ENCODE peak calls at places on chromosomes 4 and X, in six cellular contexts. I is fibroblast of villous mesenchyme; R is HT1080; P is stimulated activated naive CD4-positive, alpha-beta T cell treated with Interleukin-2 at 50 U/mL for 16 hours; D is LHCN-M2; L is EL. Y is an unnamed sample.
A peak's percentile ranks its signal among the peaks of the same experiment; 100 is the strongest.

GRCh38 chr4:8725845-8726244 is 133.3 kb downstream of the CPZ start:
- DNase-seq in I (no peak), R (no peak), P (no peak), D (no peak), L (no peak), Y (no peak)

GRCh38 chr4:76624271-76624681 is 189.2 kb downstream of the SHROOM3 start:
- DNase-seq in I (peak; percentile 96), R (peak; percentile 62), P (no peak), D (peak; percentile 96), L (peak; percentile 86), Y (no peak)

GRCh38 chrX:5876984-5877655 is 351.5 kb downstream of the NLGN4X start:
- DNase-seq in I (peak; percentile 3), R (no peak), P (no peak), D (peak; percentile 17), L (no peak), Y (no peak)

GRCh38 chr4:182230256-182230655 is 12.9 kb upstream of the TENM3 start:
- DNase-seq in I (no peak), R (no peak), P (no peak), D (no peak), L (no peak), Y (no peak)

GRCh38 chr4:101183658-101184373 is 163.5 kb downstream of the PPP3CA start:
- DNase-seq in I (no peak), R (peak; percentile 48), P (no peak), D (no peak), L (peak; percentile 42), Y (no peak)

GRCh38 chrX:135977611-135978010 is 3.8 kb upstream of the MMGT1 start:
- DNase-seq in I (peak; percentile 71), R (peak; percentile 18), P (no peak), D (peak; percentile 66), L (peak; percentile 51), Y (no peak)

GRCh38 chr4:27068151-27068862 is 207.7 kb downstream of the STIM2 start:
- DNase-seq in I (no peak), R (no peak), P (no peak), D (no peak), L (no peak), Y (no peak)

GRCh38 chr4:25172964-25173917 is 13.0 kb upstream of the SEPSECS start:
- DNase-seq in I (peak; percentile 95), R (peak; percentile 99), P (no peak), D (peak; percentile 99), L (peak; percentile 98), Y (no peak)

GRCh38 chrX:9693307-9694001 is 72.2 kb downstream of the GPR143 start:
- DNase-seq in I (no peak), R (no peak), P (no peak), D (no peak), L (no peak), Y (no peak)

GRCh38 chr4:127936974-127937373 is 28.0 kb downstream of the MFSD8 start:
- DNase-seq in I (peak; percentile 24), R (peak; percentile 33), P (no peak), D (peak; percentile 48), L (peak; percentile 54), Y (no peak)

GRCh38 chrX:106170318-106170717 is 2.2 kb downstream of the PWWP3B start:
- DNase-seq in I (peak; percentile 25), R (peak; percentile 1), P (no peak), D (peak; percentile 23), L (no peak), Y (no peak)

GRCh38 chr4:83217721-83218522 is 66.7 kb downstream of the COQ2 start:
- DNase-seq in I (no peak), R (peak; percentile 22), P (peak; percentile 35), D (no peak), L (peak; percentile 12), Y (peak; percentile 77)

Y was measured in DND-41.